ENCODE peak calls at places on chromosomes 16 and 17, in four cellular contexts. K, U, M and C are unnamed samples.

GRCh38 chr16:27745348-27745747 is 195.4 kb downstream of the KATNIP start:
- DNase-seq in M (no peak), K (no peak), U (no peak), C (no peak)

GRCh38 chr16:75264999-75265910 is 13.8 kb upstream of the BCAR1 start:
- DNase-seq in M (no peak), U (no peak), K (no peak), C (peak; percentile 74)

GRCh38 chr17:61579382-61579781 is 11.6 kb downstream of the NACA2 start:
- DNase-seq in U (no peak), M (no peak), K (no peak), C (no peak)

GRCh38 chr17:50101346-50102163 is 6.4 kb downstream of the PDK2 start:
- DNase-seq in M (no peak), U (no peak), K (no peak), C (peak; percentile 89)

GRCh38 chr17:18377437-18378204 is at the start of gene EVPLL:
- DNase-seq in M (no peak), K (no peak), U (no peak), C (peak; percentile 81)

GRCh38 chr16:50497592-50497991 is 50.6 kb upstream of the NKD1 start:
- DNase-seq in K (no peak), U (no peak), M (no peak), C (no peak)

GRCh38 chr17:48011405-48012150 is 26.0 kb downstream of the COPZ2 start:
- DNase-seq in K (peak; percentile 21), M (peak; percentile 32), U (no peak), C (no peak)

GRCh38 chr16:82949016-82949415 is 322.2 kb downstream of the CDH13 start:
- DNase-seq in M (no peak), U (no peak), K (no peak), C (no peak)

GRCh38 chr17:16934133-16934795 is 37.7 kb downstream of the TNFRSF13B start:
- DNase-seq in M (no peak), K (no peak), U (no peak), C (no peak)

GRCh38 chr17:76417499-76418143 is 33.2 kb downstream of the SPHK1 start:
- DNase-seq in U (no peak), M (no peak), K (no peak), C (no peak)

DNA sequence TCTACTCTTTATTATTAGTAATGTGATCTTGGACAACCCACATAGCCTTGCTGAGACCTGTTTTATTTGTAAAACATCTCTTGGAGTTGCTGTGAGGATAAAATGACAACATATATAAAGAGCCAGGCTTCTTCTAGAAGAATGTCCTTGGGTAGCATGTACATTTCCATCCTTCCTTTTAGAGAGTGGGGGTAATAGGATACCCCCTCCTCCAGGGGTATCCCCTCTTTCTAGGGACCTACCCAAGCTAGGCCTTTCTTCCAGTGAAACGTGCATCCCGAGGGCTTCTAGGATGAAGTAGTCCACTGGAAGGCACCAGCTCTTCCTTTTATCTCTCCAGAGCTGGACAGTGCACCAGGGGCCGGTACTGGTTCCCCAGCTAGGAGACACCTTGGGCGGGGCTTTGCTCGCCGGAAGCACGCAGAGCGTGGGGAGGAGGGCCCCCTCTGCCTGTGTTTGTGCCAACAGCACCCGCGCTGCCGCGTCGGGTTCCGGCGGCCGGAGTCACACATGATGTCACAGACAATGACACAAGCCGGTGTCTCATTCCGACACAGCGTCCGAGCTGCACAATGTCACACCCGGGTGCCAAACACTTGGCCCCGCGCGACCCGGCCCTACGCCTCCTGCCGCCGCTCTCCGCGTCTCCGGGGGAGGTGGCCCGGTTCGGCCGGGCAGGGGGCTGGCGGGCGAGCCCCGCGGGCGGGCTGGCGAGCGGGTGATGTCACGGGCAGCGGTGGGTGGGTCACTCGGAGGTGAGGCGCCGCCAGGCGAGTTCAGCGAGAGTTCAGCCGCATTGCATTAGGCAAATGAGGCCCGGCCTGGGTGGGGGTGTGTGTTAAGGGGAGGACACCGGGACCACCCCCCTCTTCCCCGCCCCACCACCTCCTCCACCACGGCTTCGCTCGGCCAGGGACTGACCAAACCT is 23.4 kb downstream of the GJD3 start:
- DNase-seq in U (peak; percentile 71), K (peak; percentile 86), M (peak; percentile 88), C (peak; percentile 92)
- H3K27me3 ChIP-seq in U (no peaks in the 10 kb centered on the region), K (no peaks in the 10 kb centered on the region), M (no peaks in the 10 kb centered on the region), C (no peaks in the 10 kb centered on the region)

GRCh38 chr17:21291862-21292261 is 7.4 kb downstream of the MAP2K3 start:
- DNase-seq in K (no peak), U (no peak), M (no peak), C (no peak)
- H3K4me3 ChIP-seq in K (no peak overlapping the region), U (no peak overlapping the region), M (no peak overlapping the region), C (no peak overlapping the region)

GRCh38 chr17:35799942-35800341 is 4.5 kb upstream of the MMP28 start:
- DNase-seq in K (no peak), U (no peak), M (no peak), C (peak; percentile 74)
- H3K27me3 ChIP-seq in K (no peaks in the 10 kb centered on the region), U (peaks cover 60% of the 10 kb centered on the region), M (peaks cover 16% of the 10 kb centered on the region), C (no peaks in the 10 kb centered on the region)

GRCh38 chr17:15340966-15341365 is 431 bp downstream of the TEKT3 start:
- DNase-seq in U (peak; percentile 5), M (no peak), K (no peak), C (no peak)
- H3K4me3 ChIP-seq in U (peak overlapping the region; percentile 89), M (no peak overlapping the region), K (no peak overlapping the region), C (peak overlapping the region; percentile 42)

GRCh38 chr17:41480581-41480980 is 370 bp downstream of the KRT35 start:
- DNase-seq in U (no peak), K (no peak), M (no peak), C (no peak)

GRCh38 chr17:41481051-41481450 is at the start of gene KRT35:
- DNase-seq in K (no peak), M (no peak), U (no peak), C (no peak)

GRCh38 chr17:41476866-41477815 is 3.8 kb downstream of the KRT35 start:
- DNase-seq in M (no peak), U (no peak), K (no peak), C (no peak)

GRCh38 chr17:41478240-41478639 is 2.7 kb downstream of the KRT35 start:
- DNase-seq in U (no peak), M (no peak), K (no peak), C (no peak)

GRCh38 chr17:41480136-41480535 is 815 bp downstream of the KRT35 start:
- DNase-seq in M (no peak), K (no peak), U (no peak), C (no peak)
- H3K27me3 ChIP-seq in M (no peaks in the 10 kb centered on the region), K (no peaks in the 10 kb centered on the region), U (no peaks in the 10 kb centered on the region), C (no peaks in the 10 kb centered on the region)